ENCODE peak calls at places on chromosomes 5 and 9, in five cellular contexts. K is adrenal gland, B is GM13977, W is upper lobe of left lung, Q is fibroblast of the aortic adventitia. O is an unnamed sample.

GRCh38 chr9:92726348-92726747 is 38.3 kb downstream of the BICD2 start:
- DNase-seq in K (no peak), B (no peak), W (no peak), Q (no peak), O (no peak)

GRCh38 chr5:138722518-138722917 is 30.7 kb upstream of the CTNNA1 start:
- DNase-seq in K (no peak), B (no peak), W (peak; percentile 46), Q (no peak), O (no peak)

GRCh38 chr9:38482918-38483592 is 58.8 kb upstream of the IGFBPL1 start:
- DNase-seq in K (no peak), B (no peak), W (no peak), Q (no peak), O (no peak)

GRCh38 chr9:89095755-89096154 is 82.9 kb downstream of the SHC3 start:
- DNase-seq in K (no peak), B (no peak), W (no peak), Q (no peak), O (no peak)

GRCh38 chr5:60668715-60669304 is 31.2 kb downstream of the DEPDC1B start:
- DNase-seq in K (no peak), B (peak; percentile 28), W (no peak), Q (peak; percentile 64), O (peak; percentile 37)

GRCh38 chr5:68225188-68225910 is 9.8 kb downstream of the PIK3R1 start:
- DNase-seq in K (peak; percentile 90), B (no peak), W (peak; percentile 81), Q (peak; percentile 93), O (no peak)

GRCh38 chr9:69573666-69574456 is 98.3 kb downstream of the APBA1 start:
- DNase-seq in K (no peak), B (no peak), W (no peak), Q (peak; percentile 37), O (no peak)

GRCh38 chr5:41793156-41793770 is 77.0 kb downstream of the OXCT1 start:
- DNase-seq in K (no peak), B (no peak), W (no peak), Q (peak; percentile 81), O (no peak)

GRCh38 chr9:125484632-125485282 is 222.3 kb downstream of the MAPKAP1 start:
- DNase-seq in K (peak; percentile 88), B (no peak), W (no peak), Q (peak; percentile 95), O (no peak)

GRCh38 chr5:168528521-168529360 is at the start of gene FBLL1:
- DNase-seq in K (peak; percentile 33), B (peak; percentile 58), W (no peak), Q (peak; percentile 32), O (peak; percentile 54)

GRCh38 chr5:59798862-59799667 is 94.5 kb downstream of the PDE4D start:
- DNase-seq in K (no peak), B (no peak), W (no peak), Q (no peak), O (peak; percentile 36)

DNA sequence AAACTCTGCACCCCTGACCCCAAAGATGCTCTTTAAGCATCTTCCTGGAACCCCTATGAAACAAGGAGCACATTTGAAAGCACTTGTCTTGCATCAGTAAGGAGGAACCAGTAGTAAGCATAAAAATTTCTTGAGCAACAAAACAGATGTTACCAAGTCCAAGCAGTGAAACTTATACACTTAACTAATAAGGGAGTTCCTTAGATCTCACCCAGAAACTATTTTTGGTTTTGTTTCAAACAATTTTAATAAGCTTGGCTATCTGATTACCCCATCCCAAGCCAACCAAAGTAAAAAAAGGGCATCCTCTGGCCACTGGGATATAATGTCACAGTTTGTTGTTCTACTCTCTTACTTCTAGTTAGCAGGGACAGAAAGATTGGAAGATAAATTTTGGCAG is 162.1 kb upstream of the HMHB1 start:
- DNase-seq in K (no peak), B (no peak), W (no peak), Q (peak; percentile 38), O (no peak)
- TF ChIP-seq CTCF in K (no peak), B (no peak), W (no peak), Q (no peak), O (no peak)

GRCh38 chr5:3284506-3284905 is 311.1 kb upstream of the IRX1 start:
- DNase-seq in K (no peak), B (no peak), W (no peak), Q (no peak), O (no peak)

GRCh38 chr5:3281346-3281745 is 314.3 kb upstream of the IRX1 start:
- DNase-seq in K (no peak), B (no peak), W (no peak), Q (no peak), O (no peak)

GRCh38 chr5:3278643-3279042 is 317.0 kb upstream of the IRX1 start:
- DNase-seq in K (no peak), B (no peak), W (no peak), Q (no peak), O (no peak)

GRCh38 chr5:3285621-3286020 is 310.0 kb upstream of the IRX1 start:
- DNase-seq in K (no peak), B (no peak), W (no peak), Q (no peak), O (no peak)

DNA sequence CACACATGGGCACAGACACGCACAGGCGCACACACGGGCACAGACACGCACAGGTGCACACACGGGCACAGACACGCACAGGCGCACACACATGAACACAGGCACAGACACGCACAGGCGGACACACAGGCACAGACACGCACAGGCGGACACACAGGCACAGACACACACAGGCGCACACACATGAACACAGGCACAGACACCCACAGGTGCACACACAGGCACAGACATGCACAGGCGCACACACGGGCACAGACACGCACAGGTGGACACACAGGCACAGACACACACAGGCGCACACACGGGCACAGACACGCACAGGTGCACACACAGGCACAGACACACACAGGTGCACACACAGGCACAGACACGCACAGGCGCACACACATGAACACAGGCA is 312.8 kb upstream of the IRX1 start:
- DNase-seq in K (no peak), B (no peak), W (no peak), Q (no peak), O (no peak)
- TF ChIP-seq CTCF in K (no peak), B (no peak), W (no peak), Q (no peak), O (no peak)

GRCh38 chr9:80605793-80606192 is 1034.0 kb downstream of the TLE4 start:
- DNase-seq in K (no peak), B (no peak), W (no peak), Q (no peak), O (no peak)
- TF ChIP-seq CTCF in K (no peak), B (no peak), W (no peak), Q (no peak), O (no peak)

DNA sequence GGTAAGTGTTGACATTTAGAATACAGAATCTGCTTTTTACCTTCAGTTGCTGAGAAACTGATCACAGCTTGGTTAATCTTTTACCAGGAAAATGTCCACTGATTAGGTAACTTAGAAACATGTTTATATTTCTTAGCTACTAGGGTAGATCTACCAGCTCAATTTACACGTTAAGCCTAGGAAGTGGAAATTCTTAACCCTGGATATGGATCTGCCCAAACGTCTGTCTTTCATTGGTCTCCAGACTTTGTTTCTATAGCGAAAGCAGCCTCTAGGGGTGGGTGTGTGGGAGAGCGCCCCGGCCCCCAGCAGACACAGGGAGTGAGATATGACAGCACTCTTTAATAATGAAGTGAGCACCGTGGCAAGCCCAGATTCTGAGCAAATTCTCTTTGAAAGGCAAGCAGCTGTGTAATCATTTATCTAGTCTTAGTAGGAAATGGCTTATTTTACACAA is 141.6 kb upstream of the ZNF608 start:
- DNase-seq in K (no peak), B (no peak), W (no peak), Q (no peak), O (no peak)
- TF ChIP-seq CTCF in K (no peak), B (peak; percentile 6), W (no peak), Q (no peak), O (no peak)

GRCh38 chr9:3850083-3850482 is 324.3 kb upstream of the RFX3 start:
- DNase-seq in K (no peak), B (no peak), W (no peak), Q (no peak), O (no peak)

GRCh38 chr9:3852545-3852944 is 326.7 kb upstream of the RFX3 start:
- DNase-seq in K (no peak), B (no peak), W (no peak), Q (peak; percentile 22), O (no peak)

GRCh38 chr9:3847377-3847776 is 321.6 kb upstream of the RFX3 start:
- DNase-seq in K (no peak), B (no peak), W (no peak), Q (no peak), O (no peak)

GRCh38 chr9:3845549-3845948 is 319.7 kb upstream of the RFX3 start:
- DNase-seq in K (no peak), B (no peak), W (no peak), Q (no peak), O (no peak)

DNA sequence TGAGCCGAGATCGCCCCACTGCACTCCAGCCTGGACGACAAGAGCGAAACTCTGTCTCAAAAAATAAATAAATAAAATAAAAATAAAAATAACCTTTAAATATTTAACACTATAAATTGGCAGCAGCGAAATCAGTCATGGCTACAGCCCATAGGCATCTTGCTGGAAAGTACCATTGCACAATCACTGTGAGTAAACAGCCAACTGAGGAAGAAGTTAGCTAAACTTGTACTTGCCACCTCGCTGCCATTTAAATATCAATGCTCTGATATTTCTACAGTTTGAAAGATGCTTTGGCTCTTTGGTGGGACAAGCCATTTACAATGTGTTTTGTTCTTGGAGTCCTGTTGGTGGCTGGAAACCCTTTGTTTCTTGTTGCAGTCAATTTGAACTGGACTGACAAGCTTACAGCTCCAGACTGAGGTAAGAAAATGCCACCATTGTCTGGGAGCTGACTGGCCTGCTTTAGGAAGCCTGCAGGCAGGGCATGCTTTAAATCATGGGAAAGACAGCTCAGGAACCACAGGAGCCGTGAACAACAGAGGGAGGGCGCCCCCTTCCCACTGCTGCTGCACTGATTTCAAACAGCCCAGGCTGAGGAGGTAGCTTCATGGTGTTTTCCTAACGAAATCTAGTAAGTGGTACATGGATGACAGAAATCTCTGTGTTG is 322.8 kb upstream of the RFX3 start:
- DNase-seq in K (no peak), B (no peak), W (no peak), Q (no peak), O (no peak)
- TF ChIP-seq CTCF in K (no peak), B (peak; percentile 22), W (no peak), Q (no peak), O (no peak)

GRCh38 chr9:17810728-17811634 is 232.1 kb downstream of the SH3GL2 start:
- DNase-seq in K (peak; percentile 51), B (peak; percentile 42), W (peak; percentile 32), Q (peak; percentile 80), O (peak; percentile 45)
- TF ChIP-seq CTCF in K (peak; percentile 91), B (peak; percentile 80), W (peak; percentile 65), Q (peak; percentile 93), O (peak; percentile 69)

GRCh38 chr5:102888483-102888882 is 133.4 kb downstream of the PAM start:
- DNase-seq in K (no peak), B (no peak), W (no peak), Q (no peak), O (no peak)
- TF ChIP-seq CTCF in K (no peak), B (no peak), W (no peak), Q (no peak), O (no peak)

GRCh38 chr5:149904977-149905376 is 39.6 kb downstream of the PDE6A start:
- DNase-seq in K (no peak), B (no peak), W (no peak), Q (no peak), O (no peak)

GRCh38 chr5:149901511-149901910 is 43.1 kb downstream of the PDE6A start:
- DNase-seq in K (no peak), B (no peak), W (no peak), Q (no peak), O (no peak)

GRCh38 chr5:149903441-149903840 is 41.2 kb downstream of the PDE6A start:
- DNase-seq in K (no peak), B (no peak), W (no peak), Q (no peak), O (no peak)

GRCh38 chr5:149902177-149902576 is 42.4 kb downstream of the PDE6A start:
- DNase-seq in K (no peak), B (no peak), W (no peak), Q (no peak), O (no peak)

GRCh38 chr5:149904293-149904886 is 40.2 kb downstream of the PDE6A start:
- DNase-seq in K (peak; percentile 51), B (no peak), W (no peak), Q (no peak), O (no peak)
- TF ChIP-seq CTCF in K (no peak), B (no peak), W (no peak), Q (no peak), O (no peak)